ENCODE peak calls at places on chromosomes 13 and 19, in four cellular contexts. M is HS-5; G is NCI-H1105; T is effector CD4-positive, alpha-beta T cell. U is an unnamed sample.

GRCh38 chr19:35262101-35262761 is 6.5 kb upstream of the USF2 start:
- DNase-seq in T (no peak), G (no peak), M (no peak), U (no peak)

GRCh38 chr19:50025794-50026549 is at the start of gene ZNF473:
- DNase-seq in T (peak; percentile 90), M (no peak), G (peak; percentile 95), U (no peak)

GRCh38 chr19:32404213-32404938 is 1.2 kb upstream of the DPY19L3 start:
- DNase-seq in T (no peak), M (no peak), G (no peak), U (no peak)

GRCh38 chr19:17304386-17305047 is 1.2 kb upstream of the MRPL34 start:
- DNase-seq in M (no peak), G (no peak), T (no peak), U (no peak)

GRCh38 chr13:96093296-96094006 is 3.5 kb downstream of the HS6ST3 start:
- DNase-seq in T (no peak), M (no peak), G (no peak), U (no peak)

GRCh38 chr13:95338905-95339304 is 37.7 kb upstream of the ABCC4 start:
- DNase-seq in G (no peak), M (no peak), T (no peak), U (no peak)

GRCh38 chr19:15320118-15320517 is 12.2 kb downstream of the BRD4 start:
- DNase-seq in M (peak; percentile 66), G (no peak), T (no peak), U (no peak)

GRCh38 chr19:31054430-31054829 is 294.8 kb downstream of the TSHZ3 start:
- DNase-seq in M (peak; percentile 2), T (no peak), G (no peak), U (peak; percentile 12)

GRCh38 chr13:33197551-33197971 is 88.0 kb downstream of the STARD13 start:
- DNase-seq in T (no peak), G (no peak), M (no peak), U (no peak)

GRCh38 chr13:98349731-98350305 is 172.7 kb upstream of the RNF113B start:
- DNase-seq in T (no peak), M (no peak), G (no peak), U (no peak)

GRCh38 chr19:4328243-4328990 is 10.2 kb downstream of the STAP2 start:
- DNase-seq in T (peak; percentile 89), M (no peak), G (no peak), U (peak; percentile 12)

GRCh38 chr19:35882074-35882832 is 13.9 kb downstream of the APLP1 start:
- DNase-seq in M (peak; percentile 49), G (peak; percentile 14), T (peak; percentile 32), U (peak; percentile 52)

GRCh38 chr13:74132768-74133656 is 1.2 kb downstream of the KLF12 start:
- DNase-seq in T (peak; percentile 28), M (no peak), G (no peak), U (no peak)

GRCh38 chr13:30862707-30863106 is 43.4 kb upstream of the MEDAG start:
- DNase-seq in G (no peak), M (no peak), T (no peak), U (no peak)

GRCh38 chr13:48531416-48532145 is 1.3 kb downstream of the RCBTB2 start:
- DNase-seq in M (no peak), G (no peak), T (no peak), U (peak; percentile 21)

GRCh38 chr19:39060130-39060529 is 24.0 kb upstream of the ACP7 start:
- DNase-seq in M (no peak), T (no peak), G (no peak), U (no peak)

GRCh38 chr19:6528544-6529121 is 2.2 kb upstream of the TNFSF9 start:
- DNase-seq in M (no peak), T (no peak), G (no peak), U (no peak)

GRCh38 chr19:17339088-17339741 is 1.9 kb downstream of the GTPBP3 start:
- DNase-seq in G (no peak), T (no peak), M (no peak), U (no peak)

GRCh38 chr19:2827840-2828489 is 8.3 kb downstream of the ZNF554 start:
- DNase-seq in T (no peak), G (no peak), M (no peak), U (no peak)

GRCh38 chr19:33459220-33459619 is 62.4 kb downstream of the PEPD start:
- DNase-seq in G (no peak), T (no peak), M (no peak), U (no peak)

GRCh38 chr13:48446454-48446853 is 33.5 kb upstream of the LPAR6 start:
- DNase-seq in T (no peak), M (peak; percentile 19), G (no peak), U (peak; percentile 62)

GRCh38 chr13:99386911-99387788 is 80.0 kb upstream of the GPR183 start:
- DNase-seq in G (no peak), T (peak; percentile 77), M (no peak), U (no peak)

GRCh38 chr13:87656311-87656710 is 14.9 kb upstream of the SLITRK5 start:
- DNase-seq in T (no peak), M (no peak), G (peak; percentile 66), U (peak; percentile 14)

GRCh38 chr19:10270616-10271394 is at the start of gene ICAM1:
- DNase-seq in G (peak; percentile 11), T (peak; percentile 59), M (peak; percentile 67), U (no peak)

GRCh38 chr13:48891586-48891985 is 84.1 kb upstream of the FNDC3A start:
- DNase-seq in G (no peak), M (no peak), T (no peak), U (peak; percentile 84)

GRCh38 chr19:13849991-13850909 is 26.7 kb upstream of the NANOS3 start:
- DNase-seq in M (no peak), T (peak; percentile 46), G (peak; percentile 68), U (no peak)

GRCh38 chr19:40990972-40991381 is at the start of gene CYP2B6:
- DNase-seq in G (no peak), T (no peak), M (no peak), U (no peak)

GRCh38 chr13:113649212-113649611 is 8.8 kb downstream of the ATP4B start:
- DNase-seq in T (no peak), G (no peak), M (no peak), U (no peak)

GRCh38 chr13:37869756-37870488 is at the start of gene TRPC4:
- DNase-seq in G (peak; percentile 56), M (no peak), T (no peak), U (peak; percentile 35)

GRCh38 chr19:4376991-4377781 is 23.2 kb downstream of the SH3GL1 start:
- DNase-seq in T (no peak), G (no peak), M (no peak), U (peak; percentile 30)

GRCh38 chr19:43570174-43570791 is 5.0 kb downstream of the XRCC1 start:
- DNase-seq in T (no peak), M (no peak), G (no peak), U (peak; percentile 89)

GRCh38 chr13:58991826-58992477 is 1171.8 kb downstream of the DIAPH3 start:
- DNase-seq in M (no peak), G (no peak), T (no peak), U (peak; percentile 70)

GRCh38 chr13:30722361-30722760 is 13.0 kb upstream of the ALOX5AP start:
- DNase-seq in G (no peak), T (no peak), M (no peak), U (no peak)

GRCh38 chr13:73268306-73268705 is 209.5 kb downstream of the KLF5 start:
- DNase-seq in T (no peak), M (peak; percentile 38), G (no peak), U (peak; percentile 88)

GRCh38 chr19:35665157-35665556 is 1.2 kb upstream of the UPK1A start:
- DNase-seq in M (no peak), G (no peak), T (no peak), U (no peak)

GRCh38 chr13:109666656-109667448 is 119.5 kb downstream of the IRS2 start:
- DNase-seq in T (no peak), M (no peak), G (no peak), U (peak; percentile 49)

GRCh38 chr13:38697628-38698333 is 10.9 kb downstream of the FREM2 start:
- DNase-seq in G (no peak), T (no peak), M (no peak), U (peak; percentile 48)

GRCh38 chr19:55196803-55197202 is 12.5 kb downstream of the PTPRH start:
- DNase-seq in G (no peak), T (no peak), M (no peak), U (no peak)

GRCh38 chr19:36120092-36120983 is 5.1 kb downstream of the TBCB start:
- DNase-seq in T (no peak), G (no peak), M (no peak), U (no peak)